ENCODE peak calls at places on chromosome 7, in nine cellular contexts. B is chondrocyte; V is ELF-1; O is osteocyte; U is occipital lobe; Q is EH; E is activated CD4-positive, CD25-positive, alpha-beta regulatory T cell; Z is NCI-H1105 treated with DMSO at 0.1 percent for 48 hours; K is stimulated activated CD4-positive, alpha-beta T cell treated with anti-CD3 and anti-CD28 coated beads, Interleukin-12 subunit alpha, Interleukin-12 subunit beta, amount 100 ng/mL, for 4 hours. X is an unnamed sample.

GRCh38 chr7:139860090-139860773 is 31.2 kb downstream of the TBXAS1 start:
- DNase-seq in U (no peak), Z (no peak), E (no peak), V (no peak), O (peak), B (no peak), Q (no peak), K (no peak), X (no peak)

GRCh38 chr7:130292682-130293257 is at the start of gene CPA4:
- DNase-seq in B (no peak), E (no peak), Z (no peak), O (no peak), U (no peak), Q (peak), K (no peak), V (peak), X (no peak)

GRCh38 chr7:144827581-144828139 is 8.2 kb downstream of the TPK1 start:
- DNase-seq in E (no peak), B (no peak), O (no peak), V (no peak), K (no peak), Q (peak), Z (no peak), U (no peak), X (no peak)

GRCh38 chr7:120874722-120875121 is 16.8 kb upstream of the TSPAN12 start:
- DNase-seq in Q (no peak), V (no peak), U (no peak), B (no peak), K (no peak), E (no peak), Z (no peak), O (no peak), X (no peak)

GRCh38 chr7:100674441-100675407 is 1.2 kb downstream of the GNB2 start:
- DNase-seq in U (no peak), E (no peak), V (no peak), Q (peak), O (no peak), Z (no peak), K (peak), B (no peak), X (no peak)

GRCh38 chr7:3591150-3591549 is 290.1 kb downstream of the SDK1 start:
- DNase-seq in K (no peak), U (no peak), E (no peak), Z (no peak), O (no peak), V (no peak), B (no peak), Q (no peak), X (no peak)

GRCh38 chr7:139982927-139983925 is 79.5 kb downstream of the PARP12 start:
- DNase-seq in B (no peak), U (no peak), O (no peak), E (no peak), Z (no peak), K (no peak), V (no peak), Q (no peak), X (no peak)

GRCh38 chr7:112594397-112594796 is 113.6 kb downstream of the LSMEM1 start:
- DNase-seq in V (no peak), O (no peak), K (no peak), E (no peak), Q (peak), B (no peak), U (no peak), Z (no peak), X (no peak)

GRCh38 chr7:96952974-96953391 is 52.4 kb upstream of the DLX6 start:
- DNase-seq in Z (no peak), B (peak), E (no peak), O (no peak), U (no peak), Q (peak), V (no peak), K (no peak), X (no peak)

GRCh38 chr7:50502001-50502684 is 52.0 kb upstream of the FIGNL1 start:
- DNase-seq in O (no peak), Z (no peak), V (no peak), K (no peak), Q (peak), E (no peak), B (no peak), U (no peak), X (peak)

GRCh38 chr7:21054427-21055133 is 267.9 kb upstream of the SP8 start:
- DNase-seq in U (no peak), Z (no peak), Q (no peak), B (no peak), V (no peak), K (no peak), E (no peak), O (no peak), X (no peak)

GRCh38 chr7:39016609-39017008 is 38.9 kb downstream of the POU6F2 start:
- DNase-seq in Q (no peak), E (no peak), U (no peak), B (no peak), K (no peak), O (no peak), Z (peak), V (peak), X (no peak)

X was measured in coronary artery.